ENCODE peak calls at places on chromosomes 16 and 17, in seven cellular contexts. Q is fibroblast of lung; I is tibial artery; Z is uterus; G is mesenchymal stem cell; H is A549; R is CD8-positive, alpha-beta memory T cell. E is an unnamed sample.

GRCh38 chr16:82197540-82198240 is 27.7 kb upstream of the MPHOSPH6 start:
- DNase-seq in Q (no peak), I (no peak), Z (peak; percentile 48), G (no peak), H (no peak), R (no peak), E (no peak)

GRCh38 chr17:41308251-41308917 is 725 bp downstream of the KRTAP16-1 start:
- DNase-seq in Q (no peak), I (no peak), Z (no peak), G (no peak), H (no peak), R (peak; percentile 95), E (no peak)

GRCh38 chr17:4509402-4509801 is 10.7 kb downstream of the SPNS2 start:
- DNase-seq in Q (no peak), I (peak; percentile 83), Z (no peak), G (no peak), H (no peak), R (no peak), E (no peak)

GRCh38 chr16:8998114-8998513 is 34.4 kb upstream of the USP7 start:
- DNase-seq in Q (peak; percentile 42), I (no peak), Z (no peak), G (no peak), H (no peak), R (no peak), E (no peak)

GRCh38 chr16:19694989-19695388 is 23.0 kb downstream of the KNOP1 start:
- DNase-seq in Q (no peak), I (no peak), Z (no peak), G (peak; percentile 35), H (no peak), R (no peak), E (peak; percentile 34)

GRCh38 chr17:73593249-73593965 is 50.8 kb downstream of the SDK2 start:
- DNase-seq in Q (no peak), I (no peak), Z (no peak), G (no peak), H (no peak), R (no peak), E (no peak)

GRCh38 chr16:1777375-1778199 is 4.7 kb upstream of the MRPS34 start:
- DNase-seq in Q (no peak), I (no peak), Z (no peak), G (no peak), H (no peak), R (no peak), E (no peak)

GRCh38 chr16:62051942-62052341 is 15.7 kb upstream of the CDH8 start:
- DNase-seq in Q (no peak), I (no peak), Z (no peak), G (no peak), H (no peak), R (no peak), E (no peak)

GRCh38 chr17:19409509-19409908 is 1.5 kb upstream of the RNF112 start:
- DNase-seq in Q (peak; percentile 90), I (no peak), Z (no peak), G (peak; percentile 44), H (no peak), R (no peak), E (peak; percentile 36)

GRCh38 chr17:32349503-32349853 is 479 bp upstream of the ZNF207 start:
- DNase-seq in Q (peak; percentile 18), I (no peak), Z (no peak), G (no peak), H (no peak), R (no peak), E (peak; percentile 29)

GRCh38 chr16:89096768-89097527 is 3.3 kb downstream of the ACSF3 start:
- DNase-seq in Q (no peak), I (no peak), Z (no peak), G (no peak), H (no peak), R (peak; percentile 80), E (no peak)

GRCh38 chr16:24163935-24164334 is 92.2 kb upstream of the CACNG3 start:
- DNase-seq in Q (no peak), I (no peak), Z (no peak), G (no peak), H (no peak), R (no peak), E (no peak)

GRCh38 chr17:48809182-48809581 is 7.8 kb downstream of the TTLL6 start:
- DNase-seq in Q (no peak), I (no peak), Z (no peak), G (no peak), H (no peak), R (no peak), E (no peak)

GRCh38 chr16:4273858-4274291 is 1.1 kb upstream of the TFAP4 start:
- DNase-seq in Q (peak; percentile 34), I (peak; percentile 78), Z (peak; percentile 67), G (peak; percentile 62), H (peak; percentile 74), R (no peak), E (peak; percentile 85)

DNA sequence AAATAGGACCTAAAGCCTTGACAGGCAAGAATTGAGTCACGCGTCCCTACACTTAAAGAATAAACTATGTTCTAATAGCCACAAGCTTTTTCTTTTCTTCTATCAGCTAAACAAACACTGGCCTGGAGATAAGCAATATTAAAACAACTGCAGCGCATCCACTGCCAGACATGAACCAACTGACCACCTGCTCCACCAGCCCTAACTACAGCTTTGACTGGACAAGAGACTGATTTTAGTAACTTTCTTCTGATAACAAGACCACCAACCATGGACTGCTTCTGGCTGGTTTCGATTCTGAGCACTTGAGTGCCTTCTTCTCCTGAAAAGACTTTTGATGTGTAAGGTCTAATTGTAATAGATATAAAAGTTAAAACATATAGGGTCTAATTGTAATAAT is 17.4 kb downstream of the SLFN12L start:
- DNase-seq in Q (no peak), I (no peak), Z (no peak), G (no peak), H (no peak), R (no peak), E (no peak)
- H3K4me3 ChIP-seq in Q (no peak overlapping the region), I (no peak overlapping the region), Z (no peak overlapping the region), G (no peak overlapping the region), H (no peak overlapping the region), R (peak overlapping the region; percentile 7), E (no peak overlapping the region)

GRCh38 chr17:7114875-7115614 is 423 bp upstream of the ASGR2 start:
- DNase-seq in Q (no peak), I (no peak), Z (no peak), G (no peak), H (no peak), R (no peak), E (no peak)

GRCh38 chr17:7111784-7112526 is 2.7 kb downstream of the ASGR2 start:
- DNase-seq in Q (no peak), I (no peak), Z (no peak), G (no peak), H (no peak), R (no peak), E (no peak)

GRCh38 chr17:7113273-7114071 is 1.1 kb downstream of the ASGR2 start:
- DNase-seq in Q (no peak), I (no peak), Z (no peak), G (no peak), H (no peak), R (no peak), E (no peak)

GRCh38 chr17:7112527-7113108 is 2.0 kb downstream of the ASGR2 start:
- DNase-seq in Q (no peak), I (no peak), Z (no peak), G (no peak), H (no peak), R (no peak), E (no peak)

GRCh38 chr17:7114241-7114874 is at the start of gene ASGR2:
- DNase-seq in Q (no peak), I (no peak), Z (no peak), G (no peak), H (no peak), R (no peak), E (no peak)
- H3K4me3 ChIP-seq in Q (no peak within 1 kb of the TSS), I (no peak within 1 kb of the TSS), Z (no peak within 1 kb of the TSS), G (no peak within 1 kb of the TSS), H (no peak within 1 kb of the TSS), R (no peak within 1 kb of the TSS), E (no peak within 1 kb of the TSS)

GRCh38 chr16:67249178-67249759 is 490 bp downstream of the SLC9A5 start:
- DNase-seq in Q (no peak), I (no peak), Z (no peak), G (peak; percentile 34), H (no peak), R (no peak), E (no peak)

GRCh38 chr16:67246945-67247697 is at the start of gene FHOD1:
- DNase-seq in Q (peak; percentile 91), I (peak; percentile 99), Z (peak; percentile 98), G (peak; percentile 96), H (peak; percentile 82), R (peak; percentile 92), E (peak; percentile 96)

GRCh38 chr16:67248401-67249177 is at the start of gene SLC9A5:
- DNase-seq in Q (peak; percentile 27), I (no peak), Z (no peak), G (peak; percentile 41), H (no peak), R (peak; percentile 21), E (no peak)

GRCh38 chr16:67247698-67248400 is 568 bp upstream of the FHOD1 start:
- DNase-seq in Q (no peak), I (no peak), Z (no peak), G (peak; percentile 35), H (no peak), R (no peak), E (no peak)

DNA sequence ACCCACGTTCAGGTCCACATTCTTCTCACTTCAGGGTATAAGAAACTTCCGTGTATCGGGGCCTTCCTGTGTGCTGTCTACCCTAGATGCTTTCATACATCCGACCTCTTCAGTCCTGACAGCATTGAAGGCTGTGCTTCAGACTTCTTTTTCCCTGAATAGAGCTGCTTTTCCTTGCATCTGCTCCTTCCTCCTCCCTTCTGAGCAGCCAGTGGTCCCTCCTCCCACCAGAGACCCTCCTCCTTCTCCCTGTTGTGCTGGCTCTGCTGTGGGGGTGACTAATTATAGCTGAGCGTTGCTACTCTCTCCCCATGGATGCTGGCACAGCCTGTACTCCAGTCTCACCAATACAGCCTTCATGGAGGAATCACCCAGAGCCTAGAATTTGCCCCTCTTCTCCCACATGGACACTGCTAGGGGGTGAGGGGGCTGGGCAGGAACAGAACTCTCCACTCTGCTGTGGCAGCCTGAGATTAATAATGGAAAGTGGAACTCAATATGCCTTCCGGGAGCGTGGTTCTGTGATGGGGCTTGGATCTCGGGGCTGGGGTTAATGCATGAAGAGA is 1.1 kb downstream of the SLC9A5 start:
- DNase-seq in Q (peak; percentile 31), I (no peak), Z (no peak), G (peak; percentile 20), H (no peak), R (no peak), E (no peak)
- H3K4me3 ChIP-seq in Q (no peak overlapping the region), I (no peak overlapping the region), Z (no peak overlapping the region), G (peak overlapping the region; percentile 87), H (no peak overlapping the region), R (no peak overlapping the region), E (peak overlapping the region; percentile 60)

DNA sequence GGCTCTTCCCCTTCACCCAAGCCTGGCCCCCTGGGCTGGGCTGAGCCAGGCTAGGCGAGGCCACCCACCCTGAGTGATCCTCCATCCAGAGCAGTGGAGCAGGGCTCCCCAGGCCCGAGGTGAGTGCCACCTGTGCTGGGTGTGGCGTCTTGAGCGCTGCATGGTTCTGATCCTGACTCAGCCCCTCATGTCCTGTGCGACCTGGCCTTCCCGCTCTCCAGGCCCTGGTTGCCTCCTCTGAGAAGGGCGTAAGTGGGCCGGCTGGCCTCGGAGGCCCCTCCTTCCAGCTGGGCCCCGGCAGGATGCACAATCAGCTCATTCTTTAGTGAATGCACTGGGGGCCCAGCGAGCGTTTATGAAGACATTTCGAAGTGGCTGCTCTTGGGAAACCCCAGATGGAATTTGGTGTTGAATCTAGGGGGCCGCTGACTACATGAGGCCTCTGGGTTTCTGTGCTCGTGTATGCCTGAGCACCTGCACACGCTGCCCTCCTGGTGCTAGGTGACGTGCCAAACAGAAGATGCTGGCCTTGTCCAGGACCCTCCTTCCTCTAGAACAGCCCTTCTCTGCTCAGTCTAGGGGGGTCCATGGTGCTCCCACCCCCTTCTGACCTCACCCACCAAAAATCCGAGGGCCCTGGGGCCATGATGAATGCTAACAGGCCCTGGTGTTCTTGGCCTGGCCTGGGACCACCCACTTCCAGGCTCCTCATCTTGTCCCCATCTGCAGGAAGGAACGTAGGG is 3.7 kb upstream of the TMEM92 start:
- DNase-seq in Q (peak; percentile 81), I (peak; percentile 76), Z (peak; percentile 75), G (peak; percentile 89), H (no peak), R (no peak), E (no peak)
- H3K4me3 ChIP-seq in Q (no peak overlapping the region), I (no peak overlapping the region), Z (no peak overlapping the region), G (peak overlapping the region; percentile 57), H (no peak overlapping the region), R (no peak overlapping the region), E (no peak overlapping the region)